ENCODE peak calls at places on chromosomes 5 and 9, in ten cellular contexts. Z is adrenal gland, C is B cell, G is upper lobe of right lung, K is sciatic nerve, M is activated T-cell treated with anti-CD3 and anti-CD28 coated beads for 1 hour, D is ACHN, H is transverse colon, W is cardiac fibroblast, B is anterior cingulate cortex. L is an unnamed sample.

GRCh38 chr5:127912411-127912810 is 171.2 kb upstream of the SLC12A2 start:
- DNase-seq in Z (no peak), C (no peak), G (no peak), K (no peak), M (no peak), D (no peak), H (no peak), W (no peak), B (no peak), L (no peak)

GRCh38 chr5:112174959-112175594 is 244.0 kb downstream of the EPB41L4A start:
- DNase-seq in Z (peak; percentile 30), C (no peak), G (no peak), K (no peak), M (no peak), D (peak; percentile 53), H (no peak), W (peak; percentile 71), B (no peak), L (no peak)

GRCh38 chr5:167552356-167552755 is 739.1 kb upstream of the WWC1 start:
- DNase-seq in Z (no peak), C (no peak), G (no peak), K (no peak), M (no peak), D (no peak), H (no peak), W (no peak), B (no peak), L (no peak)

GRCh38 chr5:134175874-134176522 is 752 bp downstream of the SKP1 start:
- DNase-seq in Z (no peak), C (no peak), G (no peak), K (peak; percentile 67), M (no peak), D (peak; percentile 21), H (no peak), W (peak; percentile 22), B (no peak), L (no peak)

GRCh38 chr9:95780121-95780520 is 95.4 kb upstream of the ERCC6L2 start:
- DNase-seq in Z (no peak), C (no peak), G (no peak), K (no peak), M (no peak), D (no peak), H (no peak), W (no peak), B (no peak), L (no peak)

GRCh38 chr9:107737987-107738743 is 248.6 kb upstream of the KLF4 start:
- DNase-seq in Z (peak; percentile 87), C (no peak), G (peak; percentile 71), K (peak; percentile 70), M (no peak), D (no peak), H (no peak), W (peak; percentile 96), B (no peak), L (peak; percentile 92)

GRCh38 chr5:50725800-50726474 is 59.5 kb downstream of the PARP8 start:
- DNase-seq in Z (no peak), C (no peak), G (no peak), K (no peak), M (no peak), D (no peak), H (no peak), W (no peak), B (no peak), L (no peak)

GRCh38 chr9:87249029-87249428 is 248.6 kb upstream of the DAPK1 start:
- DNase-seq in Z (no peak), C (no peak), G (no peak), K (no peak), M (no peak), D (no peak), H (no peak), W (no peak), B (no peak), L (no peak)

GRCh38 chr5:53194086-53194485 is 84.5 kb upstream of the MOCS2 start:
- DNase-seq in Z (no peak), C (no peak), G (no peak), K (no peak), M (no peak), D (no peak), H (no peak), W (no peak), B (no peak), L (no peak)

GRCh38 chr9:34928921-34929320 is 29.2 kb upstream of the PHF24 start:
- DNase-seq in Z (no peak), C (no peak), G (no peak), K (no peak), M (no peak), D (no peak), H (no peak), W (no peak), B (no peak), L (no peak)

GRCh38 chr5:1526151-1526631 is 2.4 kb upstream of the LPCAT1 start:
- DNase-seq in Z (peak; percentile 15), C (peak; percentile 32), G (peak; percentile 53), K (peak; percentile 40), M (no peak), D (no peak), H (peak; percentile 7), W (no peak), B (no peak), L (peak; percentile 53)

GRCh38 chr9:93276973-93277372 is 93.0 kb downstream of the WNK2 start:
- DNase-seq in Z (no peak), C (no peak), G (no peak), K (no peak), M (no peak), D (no peak), H (peak; percentile 17), W (no peak), B (no peak), L (no peak)

GRCh38 chr9:69178583-69179011 is 4.5 kb downstream of the TJP2 start:
- DNase-seq in Z (no peak), C (no peak), G (no peak), K (no peak), M (no peak), D (no peak), H (no peak), W (no peak), B (no peak), L (no peak)

GRCh38 chr5:89260254-89260653 is 377.3 kb upstream of the MEF2C start:
- DNase-seq in Z (no peak), C (no peak), G (no peak), K (no peak), M (no peak), D (peak; percentile 1), H (no peak), W (peak; percentile 17), B (no peak), L (no peak)

GRCh38 chr9:100324594-100325200 is 28.0 kb downstream of the TEX10 start:
- DNase-seq in Z (no peak), C (no peak), G (no peak), K (no peak), M (no peak), D (peak; percentile 48), H (no peak), W (peak; percentile 77), B (no peak), L (no peak)

GRCh38 chr5:72552041-72552557 is 44.9 kb upstream of the ZNF366 start:
- DNase-seq in Z (no peak), C (no peak), G (no peak), K (no peak), M (no peak), D (peak; percentile 35), H (no peak), W (peak; percentile 97), B (no peak), L (no peak)

GRCh38 chr9:37732086-37732744 is 21.4 kb upstream of the TRMT10B start:
- DNase-seq in Z (no peak), C (no peak), G (no peak), K (no peak), M (no peak), D (no peak), H (no peak), W (no peak), B (no peak), L (no peak)

GRCh38 chr5:133706732-133707430 is 94.5 kb upstream of the FSTL4 start:
- DNase-seq in Z (no peak), C (no peak), G (no peak), K (peak; percentile 42), M (no peak), D (no peak), H (no peak), W (no peak), B (no peak), L (peak; percentile 34)

GRCh38 chr9:18905883-18906649 is 126.9 kb downstream of the SAXO1 start:
- DNase-seq in Z (no peak), C (no peak), G (no peak), K (no peak), M (no peak), D (no peak), H (no peak), W (no peak), B (no peak), L (no peak)

GRCh38 chr9:126347911-126348760 is 21.5 kb downstream of the MVB12B start:
- DNase-seq in Z (no peak), C (no peak), G (peak; percentile 84), K (no peak), M (no peak), D (no peak), H (peak; percentile 74), W (no peak), B (no peak), L (no peak)

GRCh38 chr9:5354184-5354583 is 14.5 kb upstream of the RLN1 start:
- DNase-seq in Z (no peak), C (no peak), G (no peak), K (no peak), M (no peak), D (no peak), H (no peak), W (no peak), B (no peak), L (no peak)

GRCh38 chr9:135949666-135950134 is 11.5 kb downstream of the UBAC1 start:
- DNase-seq in Z (no peak), C (no peak), G (no peak), K (no peak), M (no peak), D (no peak), H (no peak), W (no peak), B (no peak), L (no peak)

GRCh38 chr9:106467113-106467846 is 395.7 kb upstream of the ZNF462 start:
- DNase-seq in Z (no peak), C (no peak), G (no peak), K (no peak), M (no peak), D (no peak), H (no peak), W (no peak), B (no peak), L (no peak)

GRCh38 chr5:115551415-115551814 is 6.8 kb upstream of the FEM1C start:
- DNase-seq in Z (no peak), C (no peak), G (no peak), K (no peak), M (no peak), D (no peak), H (peak; percentile 57), W (peak; percentile 66), B (no peak), L (no peak)

GRCh38 chr5:145780961-145781360 is 54.2 kb downstream of the PRELID2 start:
- DNase-seq in Z (no peak), C (no peak), G (no peak), K (no peak), M (no peak), D (no peak), H (no peak), W (no peak), B (no peak), L (no peak)

GRCh38 chr5:146564036-146564762 is 48.2 kb upstream of the GPR151 start:
- DNase-seq in Z (no peak), C (no peak), G (no peak), K (no peak), M (no peak), D (no peak), H (no peak), W (no peak), B (no peak), L (no peak)

GRCh38 chr9:98967257-98967656 is 23.6 kb downstream of the COL15A1 start:
- DNase-seq in Z (no peak), C (no peak), G (no peak), K (no peak), M (no peak), D (no peak), H (no peak), W (no peak), B (no peak), L (no peak)

GRCh38 chr5:15021286-15022046 is 149.9 kb upstream of the ANKH start:
- DNase-seq in Z (no peak), C (no peak), G (no peak), K (no peak), M (no peak), D (no peak), H (no peak), W (peak; percentile 76), B (no peak), L (no peak)